ENCODE peak calls at places on chromosome X, in seven cellular contexts. D is myocyte, B is heart right ventricle, F is fibroblast of pulmonary artery, E is GDM1, S is NCI-H2029, J is heart left ventricle. Z is an unnamed sample.

GRCh38 chrX:44891642-44892041 is 18.7 kb downstream of the KDM6A start:
- DNase-seq in D (no peak), B (no peak), F (no peak), E (no peak), S (no peak), J (no peak), Z (no peak)

GRCh38 chrX:132708529-132708928 is 219.7 kb upstream of the MBNL3 start:
- DNase-seq in D (no peak), B (no peak), F (no peak), E (no peak), S (no peak), J (no peak), Z (no peak)

GRCh38 chrX:22742174-22742573 is 257.6 kb upstream of the DDX53 start:
- DNase-seq in D (peak), B (no peak), F (peak), E (no peak), S (no peak), J (no peak), Z (no peak)

GRCh38 chrX:110004970-110005369 is 2.1 kb downstream of the TMEM164 start:
- DNase-seq in D (no peak), B (no peak), F (no peak), E (no peak), S (no peak), J (no peak), Z (no peak)

GRCh38 chrX:101078716-101079115 is at the start of gene TMEM35A:
- DNase-seq in D (peak), B (no peak), F (peak), E (no peak), S (no peak), J (no peak), Z (no peak)

GRCh38 chrX:39755152-39756032 is 342.4 kb downstream of the BCOR start:
- DNase-seq in D (peak), B (peak), F (peak), E (no peak), S (peak), J (peak), Z (peak)

GRCh38 chrX:147902270-147902669 is 9.4 kb upstream of the FMR1 start:
- DNase-seq in D (no peak), B (no peak), F (no peak), E (no peak), S (no peak), J (no peak), Z (no peak)

GRCh38 chrX:69045616-69046345 is 119.5 kb downstream of the PJA1 start:
- DNase-seq in D (peak), B (no peak), F (no peak), E (no peak), S (no peak), J (no peak), Z (no peak)

GRCh38 chrX:132740316-132741123 is 217.9 kb downstream of the HS6ST2 start:
- DNase-seq in D (peak), B (no peak), F (peak), E (no peak), S (no peak), J (no peak), Z (no peak)

GRCh38 chrX:48939417-48940228 is 17.8 kb downstream of the OTUD5 start:
- DNase-seq in D (no peak), B (no peak), F (no peak), E (no peak), S (no peak), J (no peak), Z (no peak)

GRCh38 chrX:115533485-115533884 is 27.5 kb upstream of the PLS3 start:
- DNase-seq in D (no peak), B (no peak), F (peak), E (no peak), S (no peak), J (no peak), Z (no peak)

GRCh38 chrX:129931411-129932136 is 25.6 kb downstream of the UTP14A start:
- DNase-seq in D (peak), B (peak), F (peak), E (peak), S (peak), J (peak), Z (peak)

GRCh38 chrX:86887341-86887740 is 630.3 kb upstream of the KLHL4 start:
- DNase-seq in D (no peak), B (no peak), F (no peak), E (no peak), S (no peak), J (no peak), Z (no peak)

GRCh38 chrX:117982702-117983392 is 133.8 kb downstream of the KLHL13 start:
- DNase-seq in D (no peak), B (no peak), F (no peak), E (no peak), S (no peak), J (no peak), Z (no peak)

GRCh38 chrX:24448762-24449161 is 16.3 kb upstream of the PDK3 start:
- DNase-seq in D (no peak), B (no peak), F (no peak), E (no peak), S (no peak), J (no peak), Z (no peak)

GRCh38 chrX:42771836-42772335 is 6.1 kb downstream of the PPP1R2C start:
- DNase-seq in D (no peak), B (no peak), F (no peak), E (no peak), S (no peak), J (no peak), Z (no peak)

GRCh38 chrX:76279007-76279406 is 106.1 kb downstream of the PBDC1 start:
- DNase-seq in D (peak), B (peak), F (peak), E (peak), S (peak), J (no peak), Z (no peak)

Z was measured in breast epithelium.